ENCODE peak calls at places on chromosomes 4 and X, in nine cellular contexts. One of them, this sample, is unnamed.

GRCh38 chr4:186037692-186038658 is 31.0 kb upstream of the TLR3 start:
- DNase-seq in dorsolateral prefrontal cortex: no peak
- DNase-seq in tibial nerve: peak; percentile 89
- DNase-seq in anterior cingulate cortex: no peak
- DNase-seq in heart right ventricle: peak; percentile 73
- DNase-seq in fibroblast of the aortic adventitia: peak; percentile 93
- DNase-seq in nucleus accumbens: peak; percentile 6
- DNase-seq in PC-3: peak; percentile 80
- DNase-seq in activated naive CD8-positive, alpha-beta T cell treated with anti-CD3 and anti-CD28 coated beads, Interleukin-2, amount 50 U/mL, for 24 hours: peak; percentile 7
- DNase-seq in this sample: no peak

GRCh38 chr4:110394871-110395270 is 81.1 kb upstream of the ENPEP start:
- DNase-seq in dorsolateral prefrontal cortex: no peak
- DNase-seq in tibial nerve: no peak
- DNase-seq in anterior cingulate cortex: no peak
- DNase-seq in heart right ventricle: no peak
- DNase-seq in fibroblast of the aortic adventitia: no peak
- DNase-seq in nucleus accumbens: no peak
- DNase-seq in PC-3: no peak
- DNase-seq in activated naive CD8-positive, alpha-beta T cell treated with anti-CD3 and anti-CD28 coated beads, Interleukin-2, amount 50 U/mL, for 24 hours: no peak
- DNase-seq in this sample: no peak

GRCh38 chrX:115322375-115322774 is 32.9 kb downstream of the LUZP4 start:
- DNase-seq in dorsolateral prefrontal cortex: no peak
- DNase-seq in tibial nerve: no peak
- DNase-seq in anterior cingulate cortex: no peak
- DNase-seq in heart right ventricle: no peak
- DNase-seq in fibroblast of the aortic adventitia: no peak
- DNase-seq in nucleus accumbens: no peak
- DNase-seq in PC-3: no peak
- DNase-seq in activated naive CD8-positive, alpha-beta T cell treated with anti-CD3 and anti-CD28 coated beads, Interleukin-2, amount 50 U/mL, for 24 hours: no peak
- DNase-seq in this sample: no peak

GRCh38 chrX:39361736-39362135 is 560.5 kb downstream of the MID1IP1 start:
- DNase-seq in dorsolateral prefrontal cortex: no peak
- DNase-seq in tibial nerve: no peak
- DNase-seq in anterior cingulate cortex: no peak
- DNase-seq in heart right ventricle: no peak
- DNase-seq in fibroblast of the aortic adventitia: no peak
- DNase-seq in nucleus accumbens: no peak
- DNase-seq in PC-3: no peak
- DNase-seq in activated naive CD8-positive, alpha-beta T cell treated with anti-CD3 and anti-CD28 coated beads, Interleukin-2, amount 50 U/mL, for 24 hours: no peak
- DNase-seq in this sample: no peak

GRCh38 chr4:71456841-71457240 is 118.0 kb downstream of the SLC4A4 start:
- DNase-seq in dorsolateral prefrontal cortex: peak; percentile 3
- DNase-seq in tibial nerve: no peak
- DNase-seq in anterior cingulate cortex: peak; percentile 3
- DNase-seq in heart right ventricle: peak; percentile 13
- DNase-seq in fibroblast of the aortic adventitia: peak; percentile 47
- DNase-seq in nucleus accumbens: no peak
- DNase-seq in PC-3: peak; percentile 92
- DNase-seq in activated naive CD8-positive, alpha-beta T cell treated with anti-CD3 and anti-CD28 coated beads, Interleukin-2, amount 50 U/mL, for 24 hours: no peak
- DNase-seq in this sample: no peak

GRCh38 chr4:145177511-145177905 is 2.9 kb downstream of the OTUD4 start:
- DNase-seq in dorsolateral prefrontal cortex: no peak
- DNase-seq in tibial nerve: no peak
- DNase-seq in anterior cingulate cortex: no peak
- DNase-seq in heart right ventricle: peak; percentile 37
- DNase-seq in fibroblast of the aortic adventitia: peak; percentile 52
- DNase-seq in nucleus accumbens: no peak
- DNase-seq in PC-3: peak; percentile 13
- DNase-seq in activated naive CD8-positive, alpha-beta T cell treated with anti-CD3 and anti-CD28 coated beads, Interleukin-2, amount 50 U/mL, for 24 hours: no peak
- DNase-seq in this sample: no peak

GRCh38 chrX:47182106-47182700 is 11.4 kb upstream of the UBA1 start:
- DNase-seq in dorsolateral prefrontal cortex: no peak
- DNase-seq in tibial nerve: no peak
- DNase-seq in anterior cingulate cortex: no peak
- DNase-seq in heart right ventricle: no peak
- DNase-seq in fibroblast of the aortic adventitia: no peak
- DNase-seq in nucleus accumbens: no peak
- DNase-seq in PC-3: no peak
- DNase-seq in activated naive CD8-positive, alpha-beta T cell treated with anti-CD3 and anti-CD28 coated beads, Interleukin-2, amount 50 U/mL, for 24 hours: no peak
- DNase-seq in this sample: no peak

GRCh38 chrX:30939928-30940327 is 50.9 kb upstream of the TAB3 start:
- DNase-seq in dorsolateral prefrontal cortex: no peak
- DNase-seq in tibial nerve: no peak
- DNase-seq in anterior cingulate cortex: no peak
- DNase-seq in heart right ventricle: no peak
- DNase-seq in fibroblast of the aortic adventitia: no peak
- DNase-seq in nucleus accumbens: no peak
- DNase-seq in PC-3: no peak
- DNase-seq in activated naive CD8-positive, alpha-beta T cell treated with anti-CD3 and anti-CD28 coated beads, Interleukin-2, amount 50 U/mL, for 24 hours: no peak
- DNase-seq in this sample: no peak

GRCh38 chr4:140071806-140072205 is 82.2 kb downstream of the MAML3 start:
- DNase-seq in dorsolateral prefrontal cortex: no peak
- DNase-seq in tibial nerve: peak; percentile 43
- DNase-seq in anterior cingulate cortex: no peak
- DNase-seq in heart right ventricle: peak; percentile 39
- DNase-seq in fibroblast of the aortic adventitia: peak; percentile 80
- DNase-seq in nucleus accumbens: no peak
- DNase-seq in PC-3: no peak
- DNase-seq in activated naive CD8-positive, alpha-beta T cell treated with anti-CD3 and anti-CD28 coated beads, Interleukin-2, amount 50 U/mL, for 24 hours: peak; percentile 71
- DNase-seq in this sample: peak; percentile 65

GRCh38 chr4:41613782-41614181 is 75.8 kb downstream of the LIMCH1 start:
- DNase-seq in dorsolateral prefrontal cortex: no peak
- DNase-seq in tibial nerve: no peak
- DNase-seq in anterior cingulate cortex: no peak
- DNase-seq in heart right ventricle: no peak
- DNase-seq in fibroblast of the aortic adventitia: no peak
- DNase-seq in nucleus accumbens: no peak
- DNase-seq in PC-3: no peak
- DNase-seq in activated naive CD8-positive, alpha-beta T cell treated with anti-CD3 and anti-CD28 coated beads, Interleukin-2, amount 50 U/mL, for 24 hours: no peak
- DNase-seq in this sample: no peak

GRCh38 chrX:41384041-41384705 is 50.2 kb downstream of the DDX3X start:
- DNase-seq in dorsolateral prefrontal cortex: peak; percentile 5
- DNase-seq in tibial nerve: peak; percentile 40
- DNase-seq in anterior cingulate cortex: no peak
- DNase-seq in heart right ventricle: peak; percentile 60
- DNase-seq in fibroblast of the aortic adventitia: peak; percentile 82
- DNase-seq in nucleus accumbens: no peak
- DNase-seq in PC-3: peak; percentile 72
- DNase-seq in activated naive CD8-positive, alpha-beta T cell treated with anti-CD3 and anti-CD28 coated beads, Interleukin-2, amount 50 U/mL, for 24 hours: peak; percentile 29
- DNase-seq in this sample: peak; percentile 53

This sample was measured in activated T-cell treated with anti-CD3 and anti-CD28 coated beads, Interleukin-2, amount 50 U/mL, for 48 hours.